ENCODE peak calls at places on chromosomes 12 and 14, in five cellular contexts. J is lower leg skin, R is astrocyte of the spinal cord, Y is brain microvascular endothelial cell, F is astrocyte. N is an unnamed sample.

GRCh38 chr12:109606261-109607028 is 32.9 kb downstream of the MVK start:
- DNase-seq in J (no peak), R (peak; percentile 6), Y (no peak), F (no peak), N (peak; percentile 33)

GRCh38 chr12:91383106-91383505 is 200.5 kb upstream of the DCN start:
- DNase-seq in J (no peak), R (no peak), Y (no peak), F (no peak), N (peak; percentile 46)

GRCh38 chr12:89890191-89890590 is 181.6 kb upstream of the ATP2B1 start:
- DNase-seq in J (no peak), R (no peak), Y (no peak), F (no peak), N (no peak)

GRCh38 chr12:63326260-63326659 is 175.3 kb upstream of the AVPR1A start:
- DNase-seq in J (no peak), R (no peak), Y (no peak), F (no peak), N (no peak)

GRCh38 chr14:22560638-22561365 is 28.2 kb downstream of the DAD1 start:
- DNase-seq in J (no peak), R (no peak), Y (no peak), F (no peak), N (peak; percentile 26)

GRCh38 chr12:111624540-111624939 is 25.4 kb upstream of the ATXN2 start:
- DNase-seq in J (no peak), R (no peak), Y (no peak), F (no peak), N (no peak)

GRCh38 chr12:94092516-94093241 is 55.7 kb upstream of the PLXNC1 start:
- DNase-seq in J (no peak), R (peak; percentile 81), Y (peak; percentile 36), F (peak; percentile 98), N (peak; percentile 68)

GRCh38 chr12:24591079-24591626 is 357.7 kb downstream of the BCAT1 start:
- DNase-seq in J (no peak), R (no peak), Y (no peak), F (no peak), N (no peak)

GRCh38 chr12:122793685-122794106 is 19.3 kb downstream of the CCDC62 start:
- DNase-seq in J (no peak), R (peak; percentile 71), Y (peak; percentile 29), F (peak; percentile 36), N (peak; percentile 76)

GRCh38 chr14:35978561-35978960 is 152.4 kb downstream of the BRMS1L start:
- DNase-seq in J (no peak), R (no peak), Y (no peak), F (no peak), N (no peak)

GRCh38 chr12:76069339-76069738 is 15.1 kb downstream of the NAP1L1 start:
- DNase-seq in J (no peak), R (no peak), Y (no peak), F (no peak), N (no peak)

GRCh38 chr12:51721281-51721940 is 127.1 kb downstream of the FIGNL2 start:
- DNase-seq in J (no peak), R (peak; percentile 13), Y (peak; percentile 9), F (peak; percentile 29), N (peak; percentile 18)

GRCh38 chr12:3530548-3530947 is 39.5 kb downstream of the PRMT8 start:
- DNase-seq in J (peak; percentile 37), R (no peak), Y (no peak), F (no peak), N (no peak)

GRCh38 chr12:101343893-101344292 is 63.7 kb downstream of the ARL1 start:
- DNase-seq in J (no peak), R (no peak), Y (no peak), F (peak; percentile 13), N (no peak)

DNA sequence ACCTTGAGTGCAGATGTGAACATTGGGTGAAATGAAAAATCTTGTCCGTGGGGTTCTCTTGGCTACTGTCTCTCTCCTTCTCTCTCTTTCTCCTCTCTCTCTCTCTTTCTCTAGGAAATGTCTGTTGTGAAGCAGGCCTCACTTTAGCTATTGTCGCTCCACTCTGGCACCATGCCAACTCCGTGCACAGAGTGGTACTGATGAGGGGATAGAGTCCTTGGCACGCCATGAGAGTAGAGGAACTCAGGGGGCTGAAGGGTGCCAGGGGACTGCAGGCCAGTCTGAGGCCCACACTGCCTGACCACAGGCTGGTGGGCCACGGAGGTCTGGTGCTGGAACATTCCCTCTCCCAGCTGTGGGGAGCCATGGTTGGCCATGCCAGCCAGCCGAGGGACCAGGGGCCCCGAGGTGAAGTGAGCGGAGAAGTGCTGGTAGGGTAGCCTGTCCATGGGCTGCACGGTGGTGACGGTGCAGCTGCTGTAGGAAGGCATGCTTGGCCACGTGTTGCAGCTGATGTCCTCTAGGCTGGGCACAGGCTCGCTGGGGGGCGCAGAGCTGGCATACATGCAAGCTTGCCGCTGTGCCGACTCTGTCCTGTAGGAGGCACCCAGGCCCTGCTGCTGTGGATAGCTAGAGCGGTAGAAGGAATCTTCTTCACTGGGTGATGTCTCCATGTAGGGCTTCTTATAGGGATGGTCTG is 50.4 kb downstream of the TBX5 start:
- DNase-seq in J (no peak), R (no peak), Y (no peak), F (no peak), N (no peak)
- TF ChIP-seq CTCF in J (no peak), R (no peak), Y (no peak), F (no peak), N (no peak)

DNA sequence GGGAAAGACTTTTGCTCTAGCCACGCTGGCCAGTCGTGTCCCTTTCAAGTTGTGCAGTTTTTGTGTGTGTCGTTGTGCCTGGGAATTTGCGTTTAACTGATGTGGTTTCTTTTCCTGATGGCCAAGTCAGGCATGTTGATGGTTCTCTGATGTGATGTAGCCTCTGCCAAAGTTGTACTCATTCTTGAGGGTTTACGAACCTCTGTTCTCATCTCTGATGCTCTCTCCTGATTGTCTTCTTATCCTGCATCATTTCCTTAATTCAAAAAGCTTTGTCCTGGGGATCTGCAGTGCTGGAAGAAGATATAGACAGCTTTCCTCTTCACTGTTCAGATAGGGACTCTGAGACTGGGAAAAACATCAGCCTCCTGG is 25.4 kb downstream of the CD9 start:
- DNase-seq in J (no peak), R (peak; percentile 39), Y (no peak), F (peak; percentile 63), N (no peak)
- H3K4me3 ChIP-seq in J (no peak overlapping the region), R (no peak overlapping the region), Y (no peak overlapping the region), F (no peak overlapping the region), N (no peak overlapping the region)

GRCh38 chr14:46344327-46344937 is 307.1 kb downstream of the RPL10L start:
- DNase-seq in J (no peak), R (peak; percentile 11), Y (peak; percentile 41), F (peak; percentile 2), N (peak; percentile 28)
- TF ChIP-seq CTCF in J (no peak), R (peak; percentile 67), Y (peak; percentile 76), F (peak; percentile 61), N (peak; percentile 51)

GRCh38 chr14:24331731-24332093 is 3.2 kb downstream of the ADCY4 start:
- DNase-seq in J (peak; percentile 84), R (no peak), Y (no peak), F (no peak), N (no peak)
- H3K4me3 ChIP-seq in J (no peak overlapping the region), R (no peak overlapping the region), Y (no peak overlapping the region), F (no peak overlapping the region), N (no peak overlapping the region)

GRCh38 chr14:70685480-70686197 is 43.9 kb downstream of the TTC9 start:
- DNase-seq in J (no peak), R (peak; percentile 26), Y (no peak), F (peak; percentile 24), N (no peak)

GRCh38 chr14:70680748-70681147 is 39.0 kb downstream of the TTC9 start:
- DNase-seq in J (no peak), R (no peak), Y (no peak), F (no peak), N (no peak)

GRCh38 chr14:70684030-70684429 is 42.3 kb downstream of the TTC9 start:
- DNase-seq in J (no peak), R (no peak), Y (no peak), F (no peak), N (peak; percentile 10)
- TF ChIP-seq CTCF in J (no peak), R (no peak), Y (no peak), F (no peak), N (no peak)

DNA sequence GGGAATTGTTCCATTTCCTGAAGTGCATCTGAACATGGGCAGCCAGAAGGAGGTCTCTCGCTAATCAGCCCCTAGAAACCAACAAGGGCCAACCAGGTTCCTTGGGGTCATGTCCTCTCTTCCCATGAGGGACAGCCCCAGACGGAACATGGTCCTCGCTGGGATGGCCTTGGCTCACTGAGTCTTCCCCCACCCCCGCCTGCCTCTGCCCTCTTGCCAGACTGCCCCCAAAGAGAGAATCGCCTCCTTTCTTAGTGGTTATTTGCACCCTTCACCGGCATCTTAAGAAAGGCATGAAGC is 36.4 kb downstream of the CD9 start:
- DNase-seq in J (no peak), R (no peak), Y (no peak), F (no peak), N (no peak)
- H3K4me3 ChIP-seq in J (no peak overlapping the region), R (no peak overlapping the region), Y (no peak overlapping the region), F (no peak overlapping the region), N (no peak overlapping the region)

DNA sequence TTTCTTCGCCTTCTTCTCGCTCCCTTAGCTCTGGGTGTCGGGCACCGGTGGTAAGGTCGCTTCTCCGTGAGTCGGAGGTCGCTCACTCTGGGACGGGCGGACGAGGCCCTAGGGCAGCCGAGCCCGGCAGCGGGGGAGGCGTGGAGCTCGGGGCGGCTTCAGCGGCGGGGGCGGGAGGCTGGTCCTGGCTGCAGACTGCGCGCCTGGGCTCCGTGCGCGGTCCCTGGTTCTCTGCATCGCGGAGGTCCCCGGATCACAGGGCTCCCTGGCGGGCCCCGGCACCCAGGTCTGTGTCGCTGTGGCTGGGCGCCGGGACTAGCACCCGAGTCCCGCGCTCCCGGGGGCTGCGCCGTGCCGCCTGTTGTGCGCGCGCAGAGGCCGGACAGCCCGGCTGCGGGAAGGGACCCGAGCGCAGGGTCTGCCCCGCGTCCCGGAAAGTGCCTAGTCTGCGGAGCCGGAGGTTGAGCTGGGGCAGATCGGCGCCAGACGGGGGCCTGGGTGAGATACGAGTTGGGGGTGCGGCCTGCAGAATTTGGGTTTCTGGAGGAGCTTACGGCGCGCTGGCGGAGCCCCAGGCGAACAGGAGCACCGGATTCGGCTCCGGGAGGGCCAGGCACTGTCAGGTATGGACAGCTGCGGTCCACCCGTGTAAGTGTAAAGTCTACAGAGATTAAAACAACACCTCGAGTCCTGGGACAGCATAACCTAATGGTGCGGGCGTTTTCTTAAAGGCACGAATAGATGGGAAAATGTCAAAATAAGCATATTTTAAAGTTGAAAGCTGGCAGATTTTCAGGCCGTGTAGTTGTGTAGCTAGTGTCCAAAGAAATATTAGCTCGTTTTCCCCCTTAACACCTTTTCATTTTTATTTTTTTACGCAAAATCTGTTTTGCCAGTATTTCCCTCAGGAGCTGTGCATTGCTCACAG is 722 bp downstream of the FRMD6 start:
- DNase-seq in J (peak; percentile 94), R (peak; percentile 33), Y (no peak), F (no peak), N (no peak)
- TF ChIP-seq CTCF in J (no peak), R (no peak), Y (no peak), F (no peak), N (no peak)

N was measured in choroid plexus epithelial cell.